ENCODE peak calls at places on chromosomes 11 and 22, in four cellular contexts. R, L, A and M are unnamed samples.

GRCh38 chr11:8056810-8057463 is 24.1 kb upstream of the TUB start:
- DNase-seq in A (peak; percentile 85), L (peak; percentile 51), R (no peak), M (no peak)

GRCh38 chr22:36331306-36331911 is 56.4 kb downstream of the MYH9 start:
- DNase-seq in L (no peak), A (peak; percentile 87), R (no peak), M (peak; percentile 61)

GRCh38 chr22:23698094-23698493 is 7.3 kb downstream of the RGL4 start:
- DNase-seq in A (no peak), L (no peak), R (no peak), M (no peak)

GRCh38 chr11:118612378-118612777 is 5.0 kb downstream of the PHLDB1 start:
- DNase-seq in A (peak; percentile 23), L (no peak), R (no peak), M (no peak)

GRCh38 chr11:23232652-23233051 is 372.4 kb upstream of the CCDC179 start:
- DNase-seq in L (no peak), A (no peak), R (no peak), M (no peak)

GRCh38 chr11:117486059-117486458 is 158.4 kb downstream of the CEP164 start:
- DNase-seq in A (no peak), L (no peak), R (no peak), M (no peak)

GRCh38 chr11:77073328-77074001 is 6.7 kb downstream of the CAPN5 start:
- DNase-seq in A (peak; percentile 96), L (peak; percentile 59), R (no peak), M (no peak)

GRCh38 chr11:44356351-44356750 is 46.4 kb upstream of the ALX4 start:
- DNase-seq in A (no peak), L (no peak), R (no peak), M (no peak)

GRCh38 chr11:79081441-79082124 is 359.2 kb downstream of the TENM4 start:
- DNase-seq in L (no peak), R (no peak), A (no peak), M (no peak)

GRCh38 chr11:46363455-46363920 is 16.2 kb downstream of the DGKZ start:
- DNase-seq in L (no peak), A (no peak), R (no peak), M (no peak)

GRCh38 chr11:1564535-1565172 is 7.4 kb downstream of the DUSP8 start:
- DNase-seq in A (peak; percentile 31), L (peak; percentile 88), R (no peak), M (no peak)

GRCh38 chr11:57072640-57073039 is 83.9 kb downstream of the OR5AK2 start:
- DNase-seq in R (no peak), A (no peak), L (no peak), M (no peak)

GRCh38 chr11:75025561-75025960 is 36.8 kb downstream of the NEU3 start:
- DNase-seq in L (no peak), R (no peak), A (no peak), M (no peak)

GRCh38 chr11:97234016-97234415 is 844.2 kb downstream of the JRKL start:
- DNase-seq in A (no peak), L (no peak), R (peak; percentile 21), M (no peak)

GRCh38 chr11:94664336-94664735 is 97.2 kb downstream of the PIWIL4 start:
- DNase-seq in A (no peak), R (no peak), L (no peak), M (no peak)

GRCh38 chr11:134642206-134642605 is 230.2 kb upstream of the B3GAT1 start:
- DNase-seq in A (no peak), R (no peak), L (peak; percentile 13), M (no peak)

GRCh38 chr11:11519184-11519583 is 102.6 kb downstream of the GALNT18 start:
- DNase-seq in A (no peak), R (no peak), L (no peak), M (no peak)

GRCh38 chr22:27488456-27489224 is 312.9 kb downstream of the MN1 start:
- DNase-seq in R (no peak), L (no peak), A (peak; percentile 32), M (no peak)

GRCh38 chr11:121138259-121138658 is 37.2 kb downstream of the TECTA start:
- DNase-seq in L (no peak), R (no peak), A (no peak), M (no peak)

GRCh38 chr11:19696073-19696472 is 16.6 kb upstream of the NAV2 start:
- DNase-seq in L (no peak), R (peak; percentile 23), A (no peak), M (no peak)

GRCh38 chr22:49320714-49321476 is 506.8 kb downstream of the BRD1 start:
- DNase-seq in L (peak; percentile 55), A (no peak), R (no peak), M (no peak)

GRCh38 chr11:67270256-67271211 is 4.3 kb downstream of the GRK2 start:
- DNase-seq in R (no peak), A (peak; percentile 71), L (no peak), M (no peak)